ENCODE peak calls at places on chromosomes 6 and 20, in eight cellular contexts. One of them, this sample, is unnamed.

GRCh38 chr6:125859691-125860210 is 69.0 kb downstream of the NCOA7 start:
- DNase-seq in GM06990: no peak
- DNase-seq in astrocyte: no peak
- DNase-seq in upper lobe of right lung: no peak
- DNase-seq in AG10803: peak; percentile 16
- DNase-seq in body of pancreas: no peak
- DNase-seq in breast epithelium: no peak
- DNase-seq in fibroblast of villous mesenchyme: peak; percentile 69
- DNase-seq in this sample: no peak

GRCh38 chr6:64683682-64684081 is 1023.3 kb downstream of the EYS start:
- DNase-seq in GM06990: no peak
- DNase-seq in astrocyte: peak; percentile 50
- DNase-seq in upper lobe of right lung: no peak
- DNase-seq in AG10803: no peak
- DNase-seq in body of pancreas: no peak
- DNase-seq in breast epithelium: no peak
- DNase-seq in fibroblast of villous mesenchyme: peak; percentile 98
- DNase-seq in this sample: no peak

GRCh38 chr6:90216081-90216977 is 80.3 kb downstream of the BACH2 start:
- DNase-seq in GM06990: no peak
- DNase-seq in astrocyte: peak; percentile 84
- DNase-seq in upper lobe of right lung: no peak
- DNase-seq in AG10803: peak; percentile 12
- DNase-seq in body of pancreas: no peak
- DNase-seq in breast epithelium: no peak
- DNase-seq in fibroblast of villous mesenchyme: peak; percentile 82
- DNase-seq in this sample: no peak

GRCh38 chr20:53926428-53927028 is 143.9 kb downstream of the BCAS1 start:
- DNase-seq in GM06990: peak; percentile 79
- DNase-seq in astrocyte: peak; percentile 99
- DNase-seq in upper lobe of right lung: no peak
- DNase-seq in AG10803: peak; percentile 94
- DNase-seq in body of pancreas: peak; percentile 51
- DNase-seq in breast epithelium: no peak
- DNase-seq in fibroblast of villous mesenchyme: peak; percentile 91
- DNase-seq in this sample: peak; percentile 58

GRCh38 chr6:85662251-85662650 is 19.6 kb upstream of the SYNCRIP start:
- DNase-seq in GM06990: no peak
- DNase-seq in astrocyte: no peak
- DNase-seq in upper lobe of right lung: no peak
- DNase-seq in AG10803: peak; percentile 37
- DNase-seq in body of pancreas: no peak
- DNase-seq in breast epithelium: no peak
- DNase-seq in fibroblast of villous mesenchyme: no peak
- DNase-seq in this sample: no peak

GRCh38 chr6:39804666-39805065 is 12.5 kb downstream of the DAAM2 start:
- DNase-seq in GM06990: no peak
- DNase-seq in astrocyte: peak; percentile 90
- DNase-seq in upper lobe of right lung: no peak
- DNase-seq in AG10803: peak; percentile 95
- DNase-seq in body of pancreas: no peak
- DNase-seq in breast epithelium: no peak
- DNase-seq in fibroblast of villous mesenchyme: peak; percentile 15
- DNase-seq in this sample: no peak

GRCh38 chr6:71602385-71602949 is 283.9 kb upstream of the RIMS1 start:
- DNase-seq in GM06990: no peak
- DNase-seq in astrocyte: peak; percentile 95
- DNase-seq in upper lobe of right lung: no peak
- DNase-seq in AG10803: peak; percentile 97
- DNase-seq in body of pancreas: no peak
- DNase-seq in breast epithelium: no peak
- DNase-seq in fibroblast of villous mesenchyme: no peak
- DNase-seq in this sample: no peak

GRCh38 chr6:89536230-89536629 is 102.3 kb downstream of the LYRM2 start:
- DNase-seq in GM06990: no peak
- DNase-seq in astrocyte: no peak
- DNase-seq in upper lobe of right lung: no peak
- DNase-seq in AG10803: peak; percentile 1
- DNase-seq in body of pancreas: no peak
- DNase-seq in breast epithelium: no peak
- DNase-seq in fibroblast of villous mesenchyme: no peak
- DNase-seq in this sample: no peak

GRCh38 chr6:158005626-158006180 is 24.0 kb downstream of the SYNJ2 start:
- DNase-seq in GM06990: no peak
- DNase-seq in astrocyte: no peak
- DNase-seq in upper lobe of right lung: no peak
- DNase-seq in AG10803: no peak
- DNase-seq in body of pancreas: no peak
- DNase-seq in breast epithelium: no peak
- DNase-seq in fibroblast of villous mesenchyme: no peak
- DNase-seq in this sample: no peak

GRCh38 chr6:31068738-31069340 is 43.5 kb downstream of the C6orf15 start:
- DNase-seq in GM06990: peak; percentile 59
- DNase-seq in astrocyte: peak; percentile 77
- DNase-seq in upper lobe of right lung: peak; percentile 85
- DNase-seq in AG10803: peak; percentile 78
- DNase-seq in body of pancreas: peak; percentile 76
- DNase-seq in breast epithelium: peak; percentile 33
- DNase-seq in fibroblast of villous mesenchyme: peak; percentile 80
- DNase-seq in this sample: peak; percentile 85

GRCh38 chr6:116139917-116140316 is 14.0 kb upstream of the COL10A1 start:
- DNase-seq in GM06990: no peak
- DNase-seq in astrocyte: no peak
- DNase-seq in upper lobe of right lung: no peak
- DNase-seq in AG10803: no peak
- DNase-seq in body of pancreas: no peak
- DNase-seq in breast epithelium: no peak
- DNase-seq in fibroblast of villous mesenchyme: no peak
- DNase-seq in this sample: no peak
- TF ChIP-seq CTCF in GM06990: no peak
- TF ChIP-seq CTCF in astrocyte: no peak
- TF ChIP-seq CTCF in upper lobe of right lung: peak; percentile 18
- TF ChIP-seq CTCF in AG10803: no peak
- TF ChIP-seq CTCF in body of pancreas: no peak
- TF ChIP-seq CTCF in breast epithelium: no peak
- TF ChIP-seq CTCF in fibroblast of villous mesenchyme: no peak
- TF ChIP-seq CTCF in this sample: no peak

DNA sequence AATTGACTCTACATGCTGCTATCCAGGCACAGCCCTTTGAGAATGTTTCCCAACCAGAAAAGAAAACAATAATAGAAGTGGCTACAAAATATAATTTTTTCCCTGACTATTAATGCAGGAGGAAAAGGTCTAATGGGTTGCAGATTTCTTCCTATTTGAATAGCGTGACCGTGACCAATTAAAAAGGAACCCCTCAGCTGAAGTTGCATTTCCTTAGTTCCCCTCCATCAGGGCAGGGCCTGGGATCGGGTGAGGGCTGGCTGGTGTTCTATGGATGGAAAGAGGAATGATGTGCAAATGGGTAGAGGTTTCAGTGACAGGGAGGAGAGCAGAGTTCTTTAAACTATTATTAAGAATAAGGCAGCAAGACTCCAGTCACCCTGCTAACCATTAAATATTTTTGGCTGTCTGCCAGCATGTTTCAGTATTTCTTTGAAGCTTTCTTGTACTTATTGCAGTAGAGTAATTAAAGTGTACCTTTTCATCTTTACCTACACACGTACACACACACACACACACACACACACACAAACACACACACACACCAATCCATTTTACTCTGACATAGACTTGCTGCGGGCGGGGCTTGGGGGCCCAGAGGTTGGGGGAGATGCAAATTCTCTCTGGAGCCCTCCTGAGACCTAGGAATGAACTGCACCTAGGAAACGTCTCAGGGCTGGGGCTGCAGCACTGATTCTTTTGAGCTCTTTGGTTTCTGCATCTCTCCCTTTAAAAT is 154.8 kb upstream of the SLC35B3 start:
- DNase-seq in GM06990: no peak
- DNase-seq in astrocyte: no peak
- DNase-seq in upper lobe of right lung: no peak
- DNase-seq in AG10803: no peak
- DNase-seq in body of pancreas: no peak
- DNase-seq in breast epithelium: no peak
- DNase-seq in fibroblast of villous mesenchyme: no peak
- DNase-seq in this sample: no peak
- TF ChIP-seq CTCF in GM06990: no peak
- TF ChIP-seq CTCF in astrocyte: no peak
- TF ChIP-seq CTCF in upper lobe of right lung: no peak
- TF ChIP-seq CTCF in AG10803: no peak
- TF ChIP-seq CTCF in body of pancreas: no peak
- TF ChIP-seq CTCF in breast epithelium: no peak
- TF ChIP-seq CTCF in fibroblast of villous mesenchyme: no peak
- TF ChIP-seq CTCF in this sample: no peak

DNA sequence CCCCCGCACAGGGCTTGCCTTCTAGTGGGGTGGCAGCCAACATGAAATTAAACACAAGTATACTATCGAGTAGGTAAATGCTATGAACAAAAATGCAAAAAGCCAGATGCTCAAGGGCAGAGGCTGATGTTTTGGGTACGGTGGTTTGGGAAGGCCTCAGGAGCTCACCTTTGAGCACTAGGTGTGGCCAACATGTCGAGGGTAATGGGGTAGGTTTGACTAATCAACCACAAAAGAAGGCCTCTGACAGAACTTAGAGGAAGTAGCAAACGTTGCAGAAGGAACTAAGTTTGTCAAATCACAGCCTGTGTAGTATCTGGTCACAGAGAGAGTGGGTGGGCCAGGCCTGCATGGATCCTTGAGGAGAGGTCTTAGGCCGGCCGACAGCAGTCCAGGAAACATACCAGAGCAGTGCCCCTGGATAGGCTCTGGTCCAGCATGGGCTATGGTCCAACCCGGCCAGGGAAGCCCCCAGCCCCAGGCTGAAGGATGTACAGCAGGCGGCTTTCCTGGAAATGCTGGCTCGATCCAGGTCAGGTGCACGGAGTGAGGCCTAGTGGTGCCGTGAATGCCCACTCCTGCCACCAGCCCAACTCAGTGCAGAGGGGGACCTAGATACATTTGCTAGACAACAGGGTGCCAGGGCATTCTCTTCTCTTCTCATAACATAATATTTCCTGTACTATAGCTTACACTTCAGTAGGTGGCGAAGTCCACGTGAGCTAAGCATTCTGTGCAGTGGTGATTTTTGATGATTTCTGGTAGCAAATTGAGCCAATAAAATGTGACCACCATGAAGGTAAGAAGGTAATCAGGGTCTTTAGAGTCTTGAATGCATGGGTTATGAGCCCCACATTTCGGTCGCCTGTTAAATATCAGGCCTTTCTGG is 56.3 kb upstream of the CD93 start:
- DNase-seq in GM06990: peak; percentile 63
- DNase-seq in astrocyte: no peak
- DNase-seq in upper lobe of right lung: peak; percentile 67
- DNase-seq in AG10803: no peak
- DNase-seq in body of pancreas: no peak
- DNase-seq in breast epithelium: no peak
- DNase-seq in fibroblast of villous mesenchyme: no peak
- DNase-seq in this sample: peak; percentile 61
- TF ChIP-seq CTCF in GM06990: no peak
- TF ChIP-seq CTCF in astrocyte: no peak
- TF ChIP-seq CTCF in upper lobe of right lung: no peak
- TF ChIP-seq CTCF in AG10803: peak; percentile 7
- TF ChIP-seq CTCF in body of pancreas: no peak
- TF ChIP-seq CTCF in breast epithelium: no peak
- TF ChIP-seq CTCF in fibroblast of villous mesenchyme: no peak
- TF ChIP-seq CTCF in this sample: no peak

GRCh38 chr20:20360464-20360863 is 7.4 kb upstream of the INSM1 start:
- DNase-seq in GM06990: no peak
- DNase-seq in astrocyte: peak; percentile 25
- DNase-seq in upper lobe of right lung: no peak
- DNase-seq in AG10803: peak; percentile 60
- DNase-seq in body of pancreas: peak; percentile 54
- DNase-seq in breast epithelium: no peak
- DNase-seq in fibroblast of villous mesenchyme: peak; percentile 62
- DNase-seq in this sample: peak; percentile 60

GRCh38 chr20:20363449-20364015 is 4.4 kb upstream of the INSM1 start:
- DNase-seq in GM06990: no peak
- DNase-seq in astrocyte: no peak
- DNase-seq in upper lobe of right lung: no peak
- DNase-seq in AG10803: no peak
- DNase-seq in body of pancreas: no peak
- DNase-seq in breast epithelium: no peak
- DNase-seq in fibroblast of villous mesenchyme: no peak
- DNase-seq in this sample: no peak

GRCh38 chr20:20364016-20364746 is 3.7 kb upstream of the INSM1 start:
- DNase-seq in GM06990: peak; percentile 26
- DNase-seq in astrocyte: no peak
- DNase-seq in upper lobe of right lung: no peak
- DNase-seq in AG10803: no peak
- DNase-seq in body of pancreas: no peak
- DNase-seq in breast epithelium: no peak
- DNase-seq in fibroblast of villous mesenchyme: no peak
- DNase-seq in this sample: no peak

GRCh38 chr20:20364747-20365558 is 3.0 kb upstream of the INSM1 start:
- DNase-seq in GM06990: peak; percentile 26
- DNase-seq in astrocyte: no peak
- DNase-seq in upper lobe of right lung: no peak
- DNase-seq in AG10803: no peak
- DNase-seq in body of pancreas: no peak
- DNase-seq in breast epithelium: no peak
- DNase-seq in fibroblast of villous mesenchyme: no peak
- DNase-seq in this sample: no peak

DNA sequence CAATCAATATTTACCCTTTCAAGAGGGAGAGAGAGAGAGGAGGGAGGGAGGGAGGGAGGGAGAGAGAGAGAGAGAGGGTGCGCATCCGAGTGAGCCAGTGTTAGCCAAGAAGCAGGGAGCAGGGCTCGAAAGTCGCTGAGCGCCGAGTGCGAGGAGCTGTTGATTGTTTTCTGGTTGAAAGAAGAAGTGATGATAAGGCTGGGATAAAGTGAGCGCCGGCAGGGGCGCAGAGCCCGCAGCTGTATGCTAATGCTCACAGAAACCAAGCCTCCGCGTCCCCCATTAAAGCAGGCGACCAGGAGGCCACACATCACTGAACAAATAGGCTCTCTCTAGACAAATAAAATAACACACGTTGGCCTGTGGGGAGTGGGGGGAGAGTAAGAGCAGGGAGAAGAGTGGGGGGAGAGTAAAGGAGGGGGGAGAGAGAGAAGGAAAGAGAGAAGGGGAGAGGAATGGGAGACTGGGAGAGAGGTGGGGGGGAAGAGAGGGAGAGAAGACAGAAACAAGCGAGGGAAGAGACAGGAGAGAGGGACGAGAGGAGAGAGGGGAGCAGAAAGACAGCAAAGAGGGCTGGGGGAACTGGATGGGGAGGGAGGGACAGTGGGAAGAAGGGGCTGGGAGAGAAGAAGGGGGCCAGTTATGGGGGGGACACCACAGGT is 5.0 kb upstream of the INSM1 start:
- DNase-seq in GM06990: no peak
- DNase-seq in astrocyte: no peak
- DNase-seq in upper lobe of right lung: no peak
- DNase-seq in AG10803: no peak
- DNase-seq in body of pancreas: no peak
- DNase-seq in breast epithelium: no peak
- DNase-seq in fibroblast of villous mesenchyme: no peak
- DNase-seq in this sample: no peak
- TF ChIP-seq CTCF in GM06990: no peak
- TF ChIP-seq CTCF in astrocyte: no peak
- TF ChIP-seq CTCF in upper lobe of right lung: no peak
- TF ChIP-seq CTCF in AG10803: no peak
- TF ChIP-seq CTCF in body of pancreas: no peak
- TF ChIP-seq CTCF in breast epithelium: no peak
- TF ChIP-seq CTCF in fibroblast of villous mesenchyme: no peak
- TF ChIP-seq CTCF in this sample: no peak

GRCh38 chr20:37758332-37758731 is 64.5 kb downstream of the CTNNBL1 start:
- DNase-seq in GM06990: no peak
- DNase-seq in astrocyte: no peak
- DNase-seq in upper lobe of right lung: no peak
- DNase-seq in AG10803: no peak
- DNase-seq in body of pancreas: no peak
- DNase-seq in breast epithelium: no peak
- DNase-seq in fibroblast of villous mesenchyme: no peak
- DNase-seq in this sample: no peak
- TF ChIP-seq CTCF in GM06990: peak; percentile 47
- TF ChIP-seq CTCF in astrocyte: peak; percentile 6
- TF ChIP-seq CTCF in upper lobe of right lung: no peak
- TF ChIP-seq CTCF in AG10803: no peak
- TF ChIP-seq CTCF in body of pancreas: no peak
- TF ChIP-seq CTCF in breast epithelium: no peak
- TF ChIP-seq CTCF in fibroblast of villous mesenchyme: no peak
- TF ChIP-seq CTCF in this sample: no peak